ENCODE peak calls at places on chromosomes 7 and 10, in ten cellular contexts. H, V, L, T, P, D, O, K, C and N are unnamed samples.

GRCh38 chr7:151425670-151426075 is 14.3 kb downstream of the CRYGN start:
- DNase-seq in H (no peak), V (no peak), L (no peak), T (no peak), P (no peak), D (peak; percentile 76), O (no peak), K (no peak), C (no peak), N (no peak)

GRCh38 chr10:43192824-43193223 is 54.6 kb downstream of the CSGALNACT2 start:
- DNase-seq in H (no peak), V (peak; percentile 24), L (no peak), T (no peak), P (no peak), D (no peak), O (peak; percentile 2), K (no peak), C (no peak), N (no peak)

GRCh38 chr7:47847207-47847606 is 101.1 kb downstream of the PKD1L1 start:
- DNase-seq in H (no peak), V (no peak), L (no peak), T (no peak), P (no peak), D (no peak), O (no peak), K (no peak), C (no peak), N (no peak)

GRCh38 chr7:81682873-81683272 is 87.0 kb downstream of the HGF start:
- DNase-seq in H (no peak), V (no peak), L (no peak), T (no peak), P (no peak), D (no peak), O (no peak), K (no peak), C (no peak), N (no peak)

GRCh38 chr7:43784030-43785001 is 25.8 kb downstream of the BLVRA start:
- DNase-seq in H (no peak), V (no peak), L (no peak), T (no peak), P (no peak), D (peak; percentile 19), O (no peak), K (no peak), C (no peak), N (no peak)

GRCh38 chr7:104943502-104944343 is 70.3 kb upstream of the KMT2E start:
- DNase-seq in H (peak; percentile 80), V (no peak), L (peak; percentile 88), T (peak; percentile 96), P (peak; percentile 85), D (peak; percentile 74), O (peak; percentile 94), K (peak; percentile 75), C (peak; percentile 96), N (peak; percentile 73)

GRCh38 chr10:69439813-69440506 is 11.3 kb upstream of the TSPAN15 start:
- DNase-seq in H (peak; percentile 30), V (peak; percentile 45), L (no peak), T (peak; percentile 81), P (no peak), D (no peak), O (no peak), K (no peak), C (peak; percentile 64), N (no peak)

GRCh38 chr10:60737242-60737641 is 41.0 kb upstream of the CDK1 start:
- DNase-seq in H (no peak), V (no peak), L (no peak), T (no peak), P (no peak), D (no peak), O (no peak), K (no peak), C (no peak), N (no peak)

GRCh38 chr10:95247200-95247880 is 43.5 kb downstream of the PDLIM1 start:
- DNase-seq in H (no peak), V (no peak), L (no peak), T (no peak), P (peak; percentile 55), D (no peak), O (no peak), K (no peak), C (no peak), N (no peak)

GRCh38 chr10:32616438-32616837 is 170.5 kb downstream of the CCDC7 start:
- DNase-seq in H (no peak), V (no peak), L (no peak), T (no peak), P (no peak), D (no peak), O (no peak), K (no peak), C (no peak), N (no peak)

GRCh38 chr7:114818501-114818900 is 103.4 kb upstream of the MDFIC start:
- DNase-seq in H (no peak), V (no peak), L (no peak), T (no peak), P (no peak), D (no peak), O (no peak), K (no peak), C (no peak), N (no peak)

GRCh38 chr10:36111676-36112075 is 469.6 kb upstream of the FZD8 start:
- DNase-seq in H (no peak), V (no peak), L (no peak), T (no peak), P (no peak), D (no peak), O (no peak), K (no peak), C (no peak), N (no peak)

DNA sequence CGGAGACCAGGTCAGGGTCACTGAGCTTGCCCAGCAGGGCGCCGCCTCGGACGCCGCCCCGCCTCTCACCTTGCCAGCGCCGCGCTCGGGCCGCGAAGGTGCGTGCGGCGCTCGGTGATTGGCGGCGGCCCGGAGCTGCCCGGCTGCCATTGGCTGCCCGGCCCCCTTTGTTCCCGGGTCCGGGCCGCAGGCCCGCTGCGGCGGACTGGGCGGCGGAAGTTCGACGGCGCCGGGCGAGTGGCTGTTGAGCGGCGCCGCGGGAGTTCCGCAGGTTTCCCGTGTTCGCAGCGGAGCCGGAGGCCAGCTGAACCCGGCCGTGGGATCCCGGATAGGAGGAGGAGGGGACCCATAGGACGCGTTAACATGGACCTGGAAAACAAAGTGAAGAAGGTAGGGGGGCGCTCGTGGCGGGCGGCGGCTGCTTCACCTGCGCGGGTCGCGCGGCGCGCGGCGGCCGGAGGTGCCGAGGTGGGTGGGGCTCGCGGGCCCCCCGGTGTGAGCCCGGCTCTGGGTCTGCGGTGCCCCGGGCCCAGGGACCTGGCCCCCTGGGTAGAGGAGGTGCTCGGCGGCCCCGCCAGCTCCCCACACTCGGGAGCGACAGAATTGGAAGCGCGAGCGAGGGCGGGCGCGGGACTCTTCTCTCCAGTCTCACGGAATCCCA is at the start of gene TES:
- DNase-seq in H (peak; percentile 71), V (peak; percentile 89), L (peak; percentile 75), T (peak; percentile 94), P (no peak), D (peak; percentile 76), O (peak; percentile 52), K (peak; percentile 43), C (peak; percentile 87), N (peak; percentile 92)
- H3K4me1 ChIP-seq in H (no peaks in the 10 kb centered on the region), V (no peaks in the 10 kb centered on the region), L (no peaks in the 10 kb centered on the region), T (peaks cover 38% of the 10 kb centered on the region), P (no peaks in the 10 kb centered on the region), D (no peaks in the 10 kb centered on the region), O (peaks cover 21% of the 10 kb centered on the region), K (peaks cover 42% of the 10 kb centered on the region), C (peaks cover 37% of the 10 kb centered on the region), N (peaks cover 5% of the 10 kb centered on the region)

DNA sequence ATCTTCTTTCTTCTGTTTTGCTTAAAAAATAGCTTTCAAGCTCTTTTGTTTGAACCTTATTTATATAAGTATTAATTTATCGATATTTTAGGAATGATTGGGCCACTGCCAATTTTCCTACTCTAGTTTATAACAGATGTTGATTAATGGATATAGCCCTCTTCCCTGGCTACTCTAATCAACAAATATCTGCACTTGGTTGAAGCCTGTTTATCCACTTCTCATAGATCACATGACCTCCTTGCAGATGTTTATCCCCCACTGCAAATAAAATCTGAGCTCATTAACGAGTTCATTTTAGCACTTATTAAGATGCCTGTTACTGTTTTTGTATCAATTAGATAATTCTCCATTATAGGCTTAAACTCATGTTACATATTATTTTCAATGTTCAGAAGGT is 715.3 kb downstream of the CNTNAP2 start:
- DNase-seq in H (no peak), V (no peak), L (no peak), T (no peak), P (no peak), D (no peak), O (no peak), K (no peak), C (no peak), N (no peak)
- TF ChIP-seq CTCF in H (no peak), V (no peak), L (no peak), T (no peak), P (no peak), D (no peak), O (no peak), K (no peak), C (no peak), N (no peak)

DNA sequence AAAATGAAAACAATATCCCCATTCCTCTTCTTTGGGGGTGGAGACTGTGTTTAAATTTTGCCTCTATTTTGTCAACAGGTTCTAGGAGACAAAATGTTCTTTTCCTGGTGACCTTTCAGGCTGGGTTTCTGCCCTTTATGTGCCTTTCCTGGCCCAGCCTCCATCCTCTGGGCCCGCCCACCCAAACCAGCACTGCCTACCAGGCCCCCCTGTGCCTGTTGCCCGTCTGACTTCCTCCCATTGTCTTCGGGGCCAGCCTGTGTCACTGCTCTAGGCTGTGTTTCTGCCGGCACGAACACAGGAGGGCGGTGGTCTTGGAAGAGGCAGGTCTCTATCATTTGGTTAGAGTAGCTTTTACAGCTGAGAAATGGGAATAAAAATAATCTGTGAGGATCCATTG is 13.9 kb downstream of the TSPAN14 start:
- DNase-seq in H (peak; percentile 81), V (peak; percentile 90), L (peak; percentile 77), T (peak; percentile 63), P (peak; percentile 84), D (peak; percentile 75), O (peak; percentile 81), K (peak; percentile 86), C (peak; percentile 52), N (peak; percentile 29)
- H3K4me1 ChIP-seq in H (peaks cover 63% of the 10 kb centered on the region), V (peaks cover 21% of the 10 kb centered on the region), L (peaks cover 70% of the 10 kb centered on the region), T (peaks cover 100% of the 10 kb centered on the region), P (no peaks in the 10 kb centered on the region), D (no peaks in the 10 kb centered on the region), O (peaks cover 75% of the 10 kb centered on the region), K (peaks cover 92% of the 10 kb centered on the region), C (peaks cover 100% of the 10 kb centered on the region), N (peaks cover 23% of the 10 kb centered on the region)

DNA sequence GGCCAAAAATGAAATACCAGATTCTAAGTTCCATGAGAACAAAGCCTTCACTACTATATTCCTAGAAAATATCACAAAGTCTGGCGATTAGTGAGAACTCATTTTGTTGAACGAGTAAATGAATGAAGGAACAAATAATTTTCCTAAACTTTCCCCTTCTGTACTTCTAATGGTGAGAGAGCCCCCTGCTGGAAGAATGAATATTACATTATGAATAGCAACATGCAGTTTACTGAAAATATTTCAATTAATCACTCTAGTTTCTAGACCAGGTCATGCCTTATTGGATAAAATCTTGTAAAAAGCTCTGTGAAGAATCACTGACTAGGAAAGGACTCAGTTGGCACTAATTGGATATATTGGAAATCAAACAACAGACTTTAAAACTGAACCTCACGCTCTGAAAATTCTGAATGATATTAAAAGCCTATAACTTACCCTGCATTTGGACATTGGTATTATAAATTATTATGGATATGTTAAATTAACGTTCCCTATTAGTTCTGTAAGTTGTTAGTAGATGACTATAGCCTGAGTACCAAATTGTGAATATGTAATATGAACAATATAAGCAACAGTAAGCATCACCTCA is 32.4 kb upstream of the MTPN start:
- DNase-seq in H (peak; percentile 9), V (no peak), L (no peak), T (no peak), P (no peak), D (no peak), O (no peak), K (no peak), C (no peak), N (no peak)
- TF ChIP-seq CTCF in H (peak; percentile 84), V (peak; percentile 82), L (peak; percentile 87), T (peak; percentile 95), P (peak; percentile 80), D (peak; percentile 82), O (peak; percentile 77), K (peak; percentile 99), C (peak; percentile 76), N (peak; percentile 46)